ENCODE peak calls at places on chromosomes 2 and 18, in seven cellular contexts. One of them, this sample, is unnamed.

GRCh38 chr2:111028720-111029119 is 92.0 kb upstream of the BCL2L11 start:
- DNase-seq in GM12891: no peak
- DNase-seq in occipital lobe: no peak
- DNase-seq in lower lobe of right lung: no peak
- DNase-seq in activated CD4-positive, alpha-beta T cell treated with anti-CD3 and anti-CD28 coated beads, Interleukin-2, amount 50 U/mL, for 24 hours: no peak
- DNase-seq in C1 segment of cervical spinal cord: no peak
- DNase-seq in ACHN: peak; percentile 20
- DNase-seq in this sample: no peak

GRCh38 chr2:109475531-109476210 is 138.1 kb downstream of the SEPTIN10 start:
- DNase-seq in GM12891: no peak
- DNase-seq in occipital lobe: peak; percentile 17
- DNase-seq in lower lobe of right lung: peak; percentile 20
- DNase-seq in activated CD4-positive, alpha-beta T cell treated with anti-CD3 and anti-CD28 coated beads, Interleukin-2, amount 50 U/mL, for 24 hours: no peak
- DNase-seq in C1 segment of cervical spinal cord: no peak
- DNase-seq in ACHN: no peak
- DNase-seq in this sample: peak; percentile 58

GRCh38 chr2:108403494-108403893 is 25.7 kb downstream of the SULT1C4 start:
- DNase-seq in GM12891: no peak
- DNase-seq in occipital lobe: no peak
- DNase-seq in lower lobe of right lung: no peak
- DNase-seq in activated CD4-positive, alpha-beta T cell treated with anti-CD3 and anti-CD28 coated beads, Interleukin-2, amount 50 U/mL, for 24 hours: no peak
- DNase-seq in C1 segment of cervical spinal cord: no peak
- DNase-seq in ACHN: peak; percentile 8
- DNase-seq in this sample: peak; percentile 28

GRCh38 chr2:80634590-80634989 is 330.0 kb upstream of the LRRTM1 start:
- DNase-seq in GM12891: no peak
- DNase-seq in occipital lobe: no peak
- DNase-seq in lower lobe of right lung: no peak
- DNase-seq in activated CD4-positive, alpha-beta T cell treated with anti-CD3 and anti-CD28 coated beads, Interleukin-2, amount 50 U/mL, for 24 hours: no peak
- DNase-seq in C1 segment of cervical spinal cord: no peak
- DNase-seq in ACHN: no peak
- DNase-seq in this sample: no peak

GRCh38 chr2:9738062-9738717 is 105.1 kb upstream of the TAF1B start:
- DNase-seq in GM12891: no peak
- DNase-seq in occipital lobe: no peak
- DNase-seq in lower lobe of right lung: no peak
- DNase-seq in activated CD4-positive, alpha-beta T cell treated with anti-CD3 and anti-CD28 coated beads, Interleukin-2, amount 50 U/mL, for 24 hours: no peak
- DNase-seq in C1 segment of cervical spinal cord: no peak
- DNase-seq in ACHN: no peak
- DNase-seq in this sample: no peak

GRCh38 chr2:10877691-10878111 is 34.0 kb upstream of the KCNF1 start:
- DNase-seq in GM12891: no peak
- DNase-seq in occipital lobe: no peak
- DNase-seq in lower lobe of right lung: no peak
- DNase-seq in activated CD4-positive, alpha-beta T cell treated with anti-CD3 and anti-CD28 coated beads, Interleukin-2, amount 50 U/mL, for 24 hours: no peak
- DNase-seq in C1 segment of cervical spinal cord: no peak
- DNase-seq in ACHN: no peak
- DNase-seq in this sample: no peak

GRCh38 chr2:168536925-168537466 is 80.9 kb downstream of the CERS6 start:
- DNase-seq in GM12891: no peak
- DNase-seq in occipital lobe: no peak
- DNase-seq in lower lobe of right lung: no peak
- DNase-seq in activated CD4-positive, alpha-beta T cell treated with anti-CD3 and anti-CD28 coated beads, Interleukin-2, amount 50 U/mL, for 24 hours: no peak
- DNase-seq in C1 segment of cervical spinal cord: no peak
- DNase-seq in ACHN: no peak
- DNase-seq in this sample: no peak

GRCh38 chr2:78721302-78722033 is 304.0 kb upstream of the REG3G start:
- DNase-seq in GM12891: no peak
- DNase-seq in occipital lobe: no peak
- DNase-seq in lower lobe of right lung: no peak
- DNase-seq in activated CD4-positive, alpha-beta T cell treated with anti-CD3 and anti-CD28 coated beads, Interleukin-2, amount 50 U/mL, for 24 hours: no peak
- DNase-seq in C1 segment of cervical spinal cord: no peak
- DNase-seq in ACHN: no peak
- DNase-seq in this sample: no peak

GRCh38 chr18:49170145-49170544 is 219.4 kb upstream of the SMAD7 start:
- DNase-seq in GM12891: no peak
- DNase-seq in occipital lobe: no peak
- DNase-seq in lower lobe of right lung: no peak
- DNase-seq in activated CD4-positive, alpha-beta T cell treated with anti-CD3 and anti-CD28 coated beads, Interleukin-2, amount 50 U/mL, for 24 hours: no peak
- DNase-seq in C1 segment of cervical spinal cord: no peak
- DNase-seq in ACHN: no peak
- DNase-seq in this sample: no peak

GRCh38 chr2:172083725-172084483 is 1.4 kb upstream of the DLX1 start:
- DNase-seq in GM12891: no peak
- DNase-seq in occipital lobe: no peak
- DNase-seq in lower lobe of right lung: no peak
- DNase-seq in activated CD4-positive, alpha-beta T cell treated with anti-CD3 and anti-CD28 coated beads, Interleukin-2, amount 50 U/mL, for 24 hours: no peak
- DNase-seq in C1 segment of cervical spinal cord: no peak
- DNase-seq in ACHN: peak; percentile 56
- DNase-seq in this sample: peak; percentile 43

GRCh38 chr18:67007999-67008398 is 404.1 kb upstream of the CDH19 start:
- DNase-seq in GM12891: no peak
- DNase-seq in occipital lobe: no peak
- DNase-seq in lower lobe of right lung: no peak
- DNase-seq in activated CD4-positive, alpha-beta T cell treated with anti-CD3 and anti-CD28 coated beads, Interleukin-2, amount 50 U/mL, for 24 hours: no peak
- DNase-seq in C1 segment of cervical spinal cord: no peak
- DNase-seq in ACHN: no peak
- DNase-seq in this sample: no peak

GRCh38 chr2:72983500-72984039 is 66.3 kb downstream of the EMX1 start:
- DNase-seq in GM12891: no peak
- DNase-seq in occipital lobe: no peak
- DNase-seq in lower lobe of right lung: no peak
- DNase-seq in activated CD4-positive, alpha-beta T cell treated with anti-CD3 and anti-CD28 coated beads, Interleukin-2, amount 50 U/mL, for 24 hours: no peak
- DNase-seq in C1 segment of cervical spinal cord: no peak
- DNase-seq in ACHN: no peak
- DNase-seq in this sample: no peak

This sample was measured in adipocyte.